ENCODE peak calls at places on chromosomes 1 and 21, in eight cellular contexts. T is GM23338, S is psoas muscle, Z is tibial nerve, C is adrenal gland, I is sigmoid colon, Y is OCI-LY7, H is hepatocyte. L is an unnamed sample. For H3K4me1, the result is how much of the 10 kb centered on the place peaks cover.

GRCh38 chr1:110513511-110513910 is 5.5 kb downstream of the KCNA10 start:
- DNase-seq in Y (no peak), T (peak), C (no peak), I (no peak), Z (no peak), H (peak), S (no peak), L (no peak)

GRCh38 chr1:172764378-172764777 is 105.5 kb downstream of the FASLG start:
- DNase-seq in S (no peak), T (no peak), Y (peak), H (no peak), I (no peak), Z (no peak), C (peak), L (no peak)

GRCh38 chr21:33290441-33290840 is 24.3 kb downstream of the IL10RB start:
- DNase-seq in Z (no peak), C (no peak), Y (no peak), S (no peak), I (no peak), H (no peak), T (no peak), L (no peak)

GRCh38 chr1:167431261-167431908 is 86.9 kb downstream of the CD247 start:
- DNase-seq in Y (peak), Z (no peak), C (no peak), I (no peak), T (peak), S (no peak), H (no peak), L (no peak)

GRCh38 chr1:235835226-235835625 is 31.5 kb downstream of the LYST start:
- DNase-seq in H (peak), Z (peak), S (peak), C (peak), Y (no peak), I (peak), T (no peak), L (no peak)

GRCh38 chr21:42833439-42833815 is 45.9 kb downstream of the WDR4 start:
- DNase-seq in Z (no peak), T (peak), S (no peak), C (peak), H (peak), I (no peak), Y (peak), L (no peak)

GRCh38 chr1:1198423-1199140 is 7.8 kb downstream of the TNFRSF18 start:
- DNase-seq in I (no peak), Z (no peak), Y (no peak), S (peak), C (no peak), H (no peak), T (peak), L (no peak)

GRCh38 chr21:20023199-20023598 is 975.0 kb upstream of the NCAM2 start:
- DNase-seq in T (no peak), Y (no peak), H (no peak), Z (no peak), I (no peak), S (no peak), C (no peak), L (no peak)

GRCh38 chr1:212549503-212550017 is 59.0 kb upstream of the ATF3 start:
- DNase-seq in S (no peak), Z (no peak), Y (no peak), H (no peak), C (no peak), T (peak), I (no peak), L (no peak)

GRCh38 chr1:8456306-8456912 is 138.5 kb downstream of the SLC45A1 start:
- DNase-seq in H (peak), Z (no peak), C (peak), I (no peak), Y (no peak), S (no peak), T (no peak), L (no peak)

GRCh38 chr1:13960376-13960987 is 260.5 kb downstream of the PRDM2 start:
- DNase-seq in I (peak), Y (peak), Z (peak), T (peak), H (peak), S (peak), C (peak), L (peak)

GRCh38 chr1:224245188-224245587 is 62.1 kb downstream of the DEGS1 start:
- DNase-seq in T (no peak), H (no peak), S (peak), C (peak), Y (peak), I (peak), Z (peak), L (no peak)

GRCh38 chr1:26094076-26094669 is 17.5 kb upstream of the PDIK1L start:
- DNase-seq in I (no peak), T (peak), S (peak), Z (no peak), Y (no peak), C (no peak), H (no peak), L (no peak)

GRCh38 chr1:11967028-11967547 is 13.2 kb upstream of the MFN2 start:
- DNase-seq in C (peak), Z (no peak), H (peak), S (no peak), T (peak), I (no peak), Y (peak), L (peak)

GRCh38 chr1:162145280-162145965 is 75.9 kb downstream of the NOS1AP start:
- DNase-seq in S (no peak), H (no peak), T (peak), Z (no peak), C (no peak), I (no peak), Y (no peak), L (no peak)

GRCh38 chr1:92538413-92539061 is 51.8 kb upstream of the GFI1 start:
- DNase-seq in T (no peak), C (no peak), S (no peak), I (no peak), Z (no peak), Y (no peak), H (no peak), L (no peak)

GRCh38 chr1:200837931-200838571 is 34.7 kb upstream of the GPR25 start:
- DNase-seq in H (no peak), C (no peak), Y (peak), T (no peak), S (no peak), I (no peak), Z (no peak), L (no peak)

GRCh38 chr21:45470087-45470515 is 65.1 kb downstream of the COL18A1 start:
- DNase-seq in I (no peak), Y (no peak), H (no peak), S (no peak), C (no peak), T (no peak), Z (no peak), L (no peak)

GRCh38 chr1:200038645-200038986 is 11.1 kb downstream of the NR5A2 start:
- DNase-seq in I (no peak), C (no peak), Z (no peak), H (no peak), S (no peak), T (peak), Y (no peak), L (no peak)

GRCh38 chr1:211557894-211558625 is 20.9 kb downstream of the SLC30A1 start:
- DNase-seq in C (no peak), Y (no peak), T (no peak), I (no peak), H (no peak), Z (no peak), S (no peak), L (no peak)

GRCh38 chr1:9282436-9282955 is 10.2 kb upstream of the SPSB1 start:
- DNase-seq in S (no peak), I (no peak), Y (no peak), C (no peak), H (no peak), Z (no peak), T (no peak), L (no peak)

GRCh38 chr21:14382486-14382834 is 486 bp downstream of the HSPA13 start:
- DNase-seq in C (no peak), S (no peak), Y (peak), I (no peak), H (peak), T (peak), Z (peak), L (no peak)

GRCh38 chr1:52037402-52037814 is 3.8 kb upstream of the KTI12 start:
- DNase-seq in H (peak), S (no peak), I (no peak), T (no peak), Y (no peak), Z (no peak), C (peak), L (peak)

GRCh38 chr21:41895643-41896493 is 16.7 kb upstream of the PRDM15 start:
- DNase-seq in S (no peak), T (peak), Y (peak), C (no peak), H (no peak), I (peak), Z (no peak), L (no peak)

GRCh38 chr21:25563399-25564116 is 43.7 kb downstream of the MRPL39 start:
- DNase-seq in Z (no peak), H (no peak), Y (no peak), C (no peak), T (no peak), S (no peak), I (no peak), L (no peak)

GRCh38 chr21:25564349-25564948 is 42.8 kb downstream of the MRPL39 start:
- DNase-seq in C (no peak), S (no peak), Z (no peak), Y (no peak), T (no peak), I (no peak), H (no peak), L (no peak)

GRCh38 chr21:25560151-25560783 is 47.0 kb downstream of the MRPL39 start:
- DNase-seq in Z (no peak), I (no peak), C (peak), H (no peak), Y (no peak), S (no peak), T (no peak), L (no peak)

GRCh38 chr21:25562660-25563059 is 44.6 kb downstream of the MRPL39 start:
- DNase-seq in Y (no peak), C (no peak), Z (no peak), S (no peak), I (no peak), T (no peak), H (no peak), L (no peak)

DNA sequence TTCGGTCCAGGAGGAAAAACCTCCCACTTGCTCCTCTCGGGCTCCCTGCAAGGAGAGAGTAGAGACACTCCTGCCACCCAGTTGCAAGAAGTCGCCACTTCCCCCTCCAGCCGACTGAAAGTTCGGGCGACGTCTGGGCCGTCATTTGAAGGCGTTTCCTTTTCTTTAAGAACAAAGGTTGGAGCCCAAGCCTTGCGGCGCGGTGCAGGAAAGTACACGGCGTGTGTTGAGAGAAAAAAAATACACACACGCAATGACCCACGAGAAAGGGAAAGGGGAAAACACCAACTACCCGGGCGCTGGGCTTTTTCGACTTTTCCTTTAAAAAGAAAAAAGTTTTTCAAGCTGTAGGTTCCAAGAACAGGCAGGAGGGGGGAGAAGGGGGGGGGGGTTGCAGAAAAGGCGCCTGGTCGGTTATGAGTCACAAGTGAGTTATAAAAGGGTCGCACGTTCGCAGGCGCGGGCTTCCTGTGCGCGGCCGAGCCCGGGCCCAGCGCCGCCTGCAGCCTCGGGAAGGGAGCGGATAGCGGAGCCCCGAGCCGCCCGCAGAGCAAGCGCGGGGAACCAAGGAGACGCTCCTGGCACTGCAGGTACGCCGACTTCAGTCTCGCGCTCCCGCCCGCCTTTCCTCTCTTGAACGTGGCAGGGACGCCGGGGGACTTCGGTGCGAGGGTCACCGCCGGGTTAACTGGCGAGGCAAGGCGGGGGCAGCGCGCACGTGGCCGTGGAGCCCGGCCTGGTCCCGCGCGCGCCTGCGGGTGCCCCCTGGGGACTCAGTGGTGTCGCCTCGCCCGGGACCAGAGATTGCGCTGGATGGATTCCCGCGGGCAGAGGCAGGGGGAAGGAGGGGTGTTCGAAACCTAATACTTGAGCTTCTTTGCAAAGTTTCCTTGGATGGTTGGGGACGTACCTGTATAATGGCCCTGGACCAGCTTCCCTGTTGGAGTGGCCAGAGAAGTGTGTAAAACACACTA is 45.3 kb downstream of the MRPL39 start:
- DNase-seq in C (peak), T (peak), Y (peak), H (peak), Z (peak), I (peak), S (peak), L (no peak)
- H3K27ac ChIP-seq in C (peak), T (no peak), Y (peak), H (peak), Z (peak), I (peak), S (peak), L (peak)

GRCh38 chr1:36513676-36514473 is 31.2 kb upstream of the CSF3R start:
- DNase-seq in Z (no peak), H (no peak), S (no peak), I (peak), T (peak), C (no peak), Y (no peak), L (no peak)

GRCh38 chr1:36516372-36517018 is 33.8 kb upstream of the CSF3R start:
- DNase-seq in I (peak), H (peak), Z (no peak), C (peak), T (peak), S (peak), Y (peak), L (no peak)

GRCh38 chr1:36512842-36513241 is 30.1 kb upstream of the CSF3R start:
- DNase-seq in H (no peak), S (no peak), Y (no peak), Z (no peak), T (no peak), I (no peak), C (no peak), L (no peak)

GRCh38 chr1:36515315-36516138 is 32.8 kb upstream of the CSF3R start:
- DNase-seq in S (no peak), T (no peak), H (no peak), Y (no peak), C (no peak), I (peak), Z (no peak), L (no peak)

GRCh38 chr1:36514501-36514900 is 31.8 kb upstream of the CSF3R start:
- DNase-seq in T (no peak), I (peak), Z (no peak), S (no peak), Y (no peak), C (no peak), H (no peak), L (no peak)
- H3K4me1 ChIP-seq in T (under half), I (under half), Z (under half), S (under half), Y (under half), C (under half), H (under half), L (under half)

GRCh38 chr21:37546949-37547614 is 180.5 kb downstream of the DYRK1A start:
- DNase-seq in H (no peak), S (no peak), I (peak), C (no peak), T (no peak), Y (no peak), Z (no peak), L (no peak)

GRCh38 chr21:37542512-37542911 is 175.9 kb downstream of the DYRK1A start:
- DNase-seq in S (no peak), Z (no peak), H (no peak), Y (no peak), T (no peak), I (no peak), C (no peak), L (no peak)

GRCh38 chr21:37547615-37547975 is 181.0 kb downstream of the DYRK1A start:
- DNase-seq in Z (no peak), Y (no peak), C (no peak), H (no peak), S (no peak), I (no peak), T (no peak), L (no peak)

GRCh38 chr21:37548521-37548981 is 182.0 kb downstream of the DYRK1A start:
- DNase-seq in Y (no peak), T (no peak), I (peak), Z (no peak), H (no peak), C (no peak), S (no peak), L (no peak)

DNA sequence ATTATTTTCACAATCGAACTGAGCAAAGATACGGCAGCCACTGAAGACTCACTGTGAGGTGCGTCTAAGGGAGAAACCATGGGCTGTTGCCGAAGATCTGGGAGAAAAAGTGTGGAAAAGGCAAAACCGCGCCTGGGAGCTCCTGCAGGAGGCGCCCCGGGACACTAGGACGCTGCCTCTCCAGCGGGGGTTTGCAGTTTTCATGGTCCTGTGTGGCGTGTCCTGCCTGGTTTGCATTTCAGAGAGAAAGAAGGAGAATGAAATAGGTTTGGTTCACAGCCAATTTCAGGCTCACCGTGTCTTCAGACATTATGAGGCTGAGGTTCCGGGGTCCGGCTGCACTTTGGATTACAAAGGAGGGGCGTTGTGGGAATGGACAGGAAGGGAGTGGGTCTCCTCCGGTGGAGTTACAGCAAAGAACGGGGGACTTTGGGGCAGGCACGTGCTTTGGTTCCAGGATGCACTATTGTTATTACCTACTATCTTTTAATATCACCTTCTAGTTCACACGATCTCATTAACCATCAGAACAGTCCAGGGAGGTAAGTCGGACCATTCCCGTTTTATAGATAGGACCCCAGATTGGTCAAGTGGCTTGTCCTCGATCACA is 179.8 kb downstream of the DYRK1A start:
- DNase-seq in Y (no peak), C (no peak), T (no peak), I (peak), S (no peak), Z (no peak), H (no peak), L (no peak)
- TF ChIP-seq CTCF in Y (no peak), C (no peak), T (peak), I (no peak), S (no peak), Z (no peak), H (no peak), L (no peak)

DNA sequence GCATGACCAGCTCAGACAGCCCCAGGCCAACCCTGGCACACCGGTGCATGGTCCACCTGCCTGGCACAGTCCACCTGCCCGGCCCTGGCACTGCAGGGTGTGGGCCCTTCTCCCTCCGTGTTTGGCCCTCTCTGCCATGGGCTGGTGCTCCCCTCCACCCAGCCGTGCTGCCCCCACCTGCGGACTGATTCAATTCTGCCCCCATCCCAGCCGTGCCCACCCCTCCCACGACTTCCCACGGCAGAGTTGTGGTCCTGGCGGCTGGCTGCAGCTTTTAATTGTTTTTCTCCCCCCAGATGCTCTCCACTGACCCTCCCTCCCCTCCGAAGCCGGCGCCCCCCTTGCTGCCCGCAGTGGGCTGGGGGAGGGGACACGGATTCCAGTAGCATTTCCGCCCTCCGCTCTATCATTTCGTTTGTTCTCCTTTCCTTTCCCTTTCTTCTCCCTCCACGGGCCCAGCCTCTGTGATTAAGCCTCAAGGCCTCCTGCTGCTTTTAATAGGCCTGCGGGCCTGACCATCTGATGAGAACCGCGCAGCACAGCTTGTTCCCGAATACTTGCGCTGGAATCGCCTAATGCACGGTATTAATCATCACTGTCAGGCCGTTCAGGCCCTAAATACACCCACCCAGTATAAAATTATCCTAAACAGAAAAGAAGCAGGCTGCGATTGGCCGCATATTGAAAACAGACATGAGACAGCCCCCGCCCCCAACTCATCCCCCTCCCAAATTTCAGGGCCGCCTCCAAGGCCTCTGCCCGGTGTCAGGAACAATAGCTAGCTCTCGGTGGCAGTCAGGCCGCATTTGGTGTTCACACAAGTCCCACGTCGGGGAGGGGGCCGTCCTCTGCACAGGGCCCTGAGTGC is 102.1 kb upstream of the ARHGEF16 start:
- DNase-seq in I (peak), C (peak), S (peak), H (peak), T (peak), Z (peak), Y (no peak), L (peak)
- H3K27ac ChIP-seq in I (peak), C (peak), S (peak), H (peak), T (peak), Z (peak), Y (no peak), L (peak)

L was measured in prostate gland.